ENCODE peak calls at places on chromosomes 7 and 10, in five cellular contexts. F is B cell; Q is fibroblast of mammary gland; W is coronary artery; G is activated naive CD8-positive, alpha-beta T cell treated with anti-CD3 and anti-CD28 coated beads, Interleukin-2, amount 50 U/mL, for 16 hours. P is an unnamed sample.
A peak's percentile ranks its signal among the peaks of the same experiment; 100 is the strongest.

GRCh38 chr10:124106241-124106905 is 13.0 kb upstream of the CHST15 start:
- DNase-seq in G (no peak), Q (peak; percentile 86), F (peak; percentile 57), W (peak; percentile 85), P (peak; percentile 75)

GRCh38 chr7:123433665-123434064 is 100.7 kb downstream of the IQUB start:
- DNase-seq in F (no peak), W (no peak), Q (no peak), G (no peak), P (no peak)

GRCh38 chr7:134954197-134955082 is 31.9 kb upstream of the AGBL3 start:
- DNase-seq in Q (peak; percentile 69), G (no peak), W (no peak), F (peak; percentile 43), P (peak; percentile 36)

GRCh38 chr10:75035975-75036708 is 75.3 kb upstream of the SAMD8 start:
- DNase-seq in G (no peak), F (peak; percentile 26), Q (peak; percentile 85), W (no peak), P (peak; percentile 67)

GRCh38 chr7:148151778-148152177 is 438.8 kb upstream of the C7orf33 start:
- DNase-seq in G (no peak), Q (no peak), W (no peak), F (no peak), P (no peak)

GRCh38 chr10:94403034-94403822 is 887 bp downstream of the TBC1D12 start:
- DNase-seq in G (no peak), Q (peak; percentile 66), F (peak; percentile 83), W (peak; percentile 80), P (peak; percentile 78)

GRCh38 chr7:97845622-97846203 is 26.5 kb downstream of the ASNS start:
- DNase-seq in F (peak; percentile 24), G (no peak), Q (peak; percentile 34), W (no peak), P (peak; percentile 25)

GRCh38 chr10:85648279-85648754 is 718.3 kb downstream of the GRID1 start:
- DNase-seq in F (no peak), Q (peak; percentile 49), W (no peak), G (no peak), P (no peak)

GRCh38 chr10:95408931-95409873 is 118.4 kb upstream of the PDLIM1 start:
- DNase-seq in G (no peak), Q (no peak), F (no peak), W (no peak), P (no peak)

GRCh38 chr10:8037199-8037801 is 17.2 kb upstream of the GATA3 start:
- DNase-seq in F (peak; percentile 10), G (no peak), Q (no peak), W (no peak), P (no peak)

GRCh38 chr7:143379607-143380263 is 1.4 kb upstream of the ZYX start:
- DNase-seq in W (no peak), Q (no peak), F (no peak), G (no peak), P (no peak)

GRCh38 chr7:69402696-69403095 is 195.6 kb upstream of the AUTS2 start:
- DNase-seq in F (no peak), G (no peak), Q (no peak), W (no peak), P (no peak)

GRCh38 chr10:117541909-117542705 is 439 bp upstream of the EMX2 start:
- DNase-seq in F (no peak), W (no peak), G (no peak), Q (peak; percentile 91), P (peak; percentile 56)

GRCh38 chr7:9242604-9243003 is 809.2 kb downstream of the NXPH1 start:
- DNase-seq in Q (no peak), W (no peak), G (no peak), F (no peak), P (no peak)

GRCh38 chr7:2016761-2017482 is 215.8 kb downstream of the MAD1L1 start:
- DNase-seq in W (peak; percentile 57), G (no peak), F (no peak), Q (no peak), P (no peak)

GRCh38 chr7:123425246-123425645 is 109.1 kb downstream of the IQUB start:
- DNase-seq in W (no peak), G (no peak), Q (no peak), F (no peak), P (no peak)

GRCh38 chr10:98466916-98467505 is 20.3 kb upstream of the HPS1 start:
- DNase-seq in Q (no peak), W (no peak), G (no peak), F (no peak), P (no peak)

GRCh38 chr10:116802876-116803275 is 46.4 kb upstream of the ENO4 start:
- DNase-seq in G (no peak), Q (no peak), F (no peak), W (no peak), P (no peak)

GRCh38 chr10:6327906-6328707 is 125.4 kb downstream of the PFKFB3 start:
- DNase-seq in Q (no peak), W (no peak), F (no peak), G (no peak), P (no peak)

GRCh38 chr7:17965600-17965999 is 25.3 kb upstream of the SNX13 start:
- DNase-seq in F (no peak), G (no peak), Q (peak; percentile 60), W (no peak), P (no peak)